ENCODE peak calls at places on chromosomes 6 and 20, in ten cellular contexts. One of them, this sample, is unnamed.

GRCh38 chr6:70221025-70221714 is 81.7 kb downstream of the COL9A1 start:
- DNase-seq in NCI-H748 treated with DMSO at 0.1 percent for 48 hours: peak; percentile 51
- DNase-seq in HCT116: no peak
- DNase-seq in GM13977: peak; percentile 50
- DNase-seq in fibroblast of mammary gland: peak; percentile 26
- DNase-seq in mucosa of gallbladder: no peak
- DNase-seq in stimulated activated CD4-positive, alpha-beta T cell treated with anti-CD3 and anti-CD28 coated beads, TNF-alpha, amount 100 ng/mL, for 1 hour: no peak
- DNase-seq in activated naive CD4-positive, alpha-beta T cell: no peak
- DNase-seq in RWPE1: peak; percentile 39
- DNase-seq in ecto neural progenitor cell: no peak
- DNase-seq in this sample: peak; percentile 50

GRCh38 chr6:169935348-169935718 is 183.9 kb downstream of the ERMARD start:
- DNase-seq in mucosa of gallbladder: no peak
- DNase-seq in stimulated activated CD4-positive, alpha-beta T cell treated with anti-CD3 and anti-CD28 coated beads, TNF-alpha, amount 100 ng/mL, for 1 hour: no peak
- DNase-seq in ecto neural progenitor cell: no peak
- DNase-seq in RWPE1: no peak
- DNase-seq in NCI-H748 treated with DMSO at 0.1 percent for 48 hours: no peak
- DNase-seq in activated naive CD4-positive, alpha-beta T cell: no peak
- DNase-seq in HCT116: no peak
- DNase-seq in GM13977: no peak
- DNase-seq in fibroblast of mammary gland: no peak
- DNase-seq in this sample: peak; percentile 20

GRCh38 chr20:62087227-62087626 is 21.5 kb upstream of the TAF4 start:
- DNase-seq in mucosa of gallbladder: no peak
- DNase-seq in NCI-H748 treated with DMSO at 0.1 percent for 48 hours: no peak
- DNase-seq in GM13977: no peak
- DNase-seq in activated naive CD4-positive, alpha-beta T cell: no peak
- DNase-seq in fibroblast of mammary gland: no peak
- DNase-seq in HCT116: no peak
- DNase-seq in RWPE1: peak; percentile 34
- DNase-seq in stimulated activated CD4-positive, alpha-beta T cell treated with anti-CD3 and anti-CD28 coated beads, TNF-alpha, amount 100 ng/mL, for 1 hour: no peak
- DNase-seq in ecto neural progenitor cell: no peak
- DNase-seq in this sample: no peak

GRCh38 chr20:4563534-4563933 is 158.2 kb upstream of the PRND start:
- DNase-seq in HCT116: no peak
- DNase-seq in mucosa of gallbladder: peak; percentile 17
- DNase-seq in fibroblast of mammary gland: peak; percentile 76
- DNase-seq in RWPE1: peak; percentile 55
- DNase-seq in activated naive CD4-positive, alpha-beta T cell: no peak
- DNase-seq in ecto neural progenitor cell: peak; percentile 53
- DNase-seq in NCI-H748 treated with DMSO at 0.1 percent for 48 hours: no peak
- DNase-seq in stimulated activated CD4-positive, alpha-beta T cell treated with anti-CD3 and anti-CD28 coated beads, TNF-alpha, amount 100 ng/mL, for 1 hour: no peak
- DNase-seq in GM13977: no peak
- DNase-seq in this sample: no peak

GRCh38 chr20:53621482-53622246 is 28.0 kb upstream of the ZNF217 start:
- DNase-seq in ecto neural progenitor cell: no peak
- DNase-seq in RWPE1: peak; percentile 93
- DNase-seq in mucosa of gallbladder: peak; percentile 63
- DNase-seq in stimulated activated CD4-positive, alpha-beta T cell treated with anti-CD3 and anti-CD28 coated beads, TNF-alpha, amount 100 ng/mL, for 1 hour: no peak
- DNase-seq in GM13977: no peak
- DNase-seq in fibroblast of mammary gland: peak; percentile 97
- DNase-seq in NCI-H748 treated with DMSO at 0.1 percent for 48 hours: no peak
- DNase-seq in activated naive CD4-positive, alpha-beta T cell: no peak
- DNase-seq in HCT116: peak; percentile 90
- DNase-seq in this sample: no peak

GRCh38 chr20:32149566-32150170 is 40.2 kb downstream of the TM9SF4 start:
- DNase-seq in stimulated activated CD4-positive, alpha-beta T cell treated with anti-CD3 and anti-CD28 coated beads, TNF-alpha, amount 100 ng/mL, for 1 hour: no peak
- DNase-seq in fibroblast of mammary gland: no peak
- DNase-seq in mucosa of gallbladder: no peak
- DNase-seq in NCI-H748 treated with DMSO at 0.1 percent for 48 hours: no peak
- DNase-seq in GM13977: no peak
- DNase-seq in HCT116: no peak
- DNase-seq in activated naive CD4-positive, alpha-beta T cell: no peak
- DNase-seq in RWPE1: no peak
- DNase-seq in ecto neural progenitor cell: no peak
- DNase-seq in this sample: no peak

GRCh38 chr20:60011512-60012507 is 53.6 kb downstream of the CDH26 start:
- DNase-seq in activated naive CD4-positive, alpha-beta T cell: no peak
- DNase-seq in fibroblast of mammary gland: no peak
- DNase-seq in NCI-H748 treated with DMSO at 0.1 percent for 48 hours: peak; percentile 62
- DNase-seq in GM13977: no peak
- DNase-seq in ecto neural progenitor cell: no peak
- DNase-seq in RWPE1: no peak
- DNase-seq in mucosa of gallbladder: no peak
- DNase-seq in stimulated activated CD4-positive, alpha-beta T cell treated with anti-CD3 and anti-CD28 coated beads, TNF-alpha, amount 100 ng/mL, for 1 hour: no peak
- DNase-seq in HCT116: no peak
- DNase-seq in this sample: no peak

GRCh38 chr6:125821825-125822281 is 31.1 kb downstream of the NCOA7 start:
- DNase-seq in fibroblast of mammary gland: no peak
- DNase-seq in NCI-H748 treated with DMSO at 0.1 percent for 48 hours: no peak
- DNase-seq in mucosa of gallbladder: peak; percentile 79
- DNase-seq in GM13977: no peak
- DNase-seq in stimulated activated CD4-positive, alpha-beta T cell treated with anti-CD3 and anti-CD28 coated beads, TNF-alpha, amount 100 ng/mL, for 1 hour: no peak
- DNase-seq in RWPE1: no peak
- DNase-seq in activated naive CD4-positive, alpha-beta T cell: no peak
- DNase-seq in ecto neural progenitor cell: no peak
- DNase-seq in HCT116: no peak
- DNase-seq in this sample: no peak

GRCh38 chr20:47544240-47544639 is 42.6 kb downstream of the NCOA3 start:
- DNase-seq in RWPE1: no peak
- DNase-seq in mucosa of gallbladder: no peak
- DNase-seq in stimulated activated CD4-positive, alpha-beta T cell treated with anti-CD3 and anti-CD28 coated beads, TNF-alpha, amount 100 ng/mL, for 1 hour: no peak
- DNase-seq in fibroblast of mammary gland: peak; percentile 63
- DNase-seq in ecto neural progenitor cell: no peak
- DNase-seq in activated naive CD4-positive, alpha-beta T cell: no peak
- DNase-seq in NCI-H748 treated with DMSO at 0.1 percent for 48 hours: no peak
- DNase-seq in HCT116: no peak
- DNase-seq in GM13977: no peak
- DNase-seq in this sample: no peak

GRCh38 chr20:21104466-21104761 is 1.7 kb downstream of the LINC00237 start:
- DNase-seq in activated naive CD4-positive, alpha-beta T cell: no peak
- DNase-seq in HCT116: no peak
- DNase-seq in NCI-H748 treated with DMSO at 0.1 percent for 48 hours: no peak
- DNase-seq in ecto neural progenitor cell: no peak
- DNase-seq in RWPE1: no peak
- DNase-seq in GM13977: no peak
- DNase-seq in fibroblast of mammary gland: no peak
- DNase-seq in stimulated activated CD4-positive, alpha-beta T cell treated with anti-CD3 and anti-CD28 coated beads, TNF-alpha, amount 100 ng/mL, for 1 hour: no peak
- DNase-seq in mucosa of gallbladder: no peak
- DNase-seq in this sample: no peak

GRCh38 chr6:140002406-140003022 is 628.1 kb upstream of the CITED2 start:
- DNase-seq in RWPE1: no peak
- DNase-seq in ecto neural progenitor cell: no peak
- DNase-seq in HCT116: no peak
- DNase-seq in fibroblast of mammary gland: peak; percentile 89
- DNase-seq in NCI-H748 treated with DMSO at 0.1 percent for 48 hours: no peak
- DNase-seq in mucosa of gallbladder: no peak
- DNase-seq in stimulated activated CD4-positive, alpha-beta T cell treated with anti-CD3 and anti-CD28 coated beads, TNF-alpha, amount 100 ng/mL, for 1 hour: no peak
- DNase-seq in activated naive CD4-positive, alpha-beta T cell: no peak
- DNase-seq in GM13977: no peak
- DNase-seq in this sample: no peak

GRCh38 chr6:73580247-73581149 is 59.7 kb upstream of the EEF1A1 start:
- DNase-seq in GM13977: peak; percentile 63
- DNase-seq in ecto neural progenitor cell: peak; percentile 92
- DNase-seq in activated naive CD4-positive, alpha-beta T cell: no peak
- DNase-seq in HCT116: peak; percentile 96
- DNase-seq in RWPE1: peak; percentile 86
- DNase-seq in NCI-H748 treated with DMSO at 0.1 percent for 48 hours: no peak
- DNase-seq in mucosa of gallbladder: peak; percentile 85
- DNase-seq in stimulated activated CD4-positive, alpha-beta T cell treated with anti-CD3 and anti-CD28 coated beads, TNF-alpha, amount 100 ng/mL, for 1 hour: peak; percentile 59
- DNase-seq in fibroblast of mammary gland: peak; percentile 97
- DNase-seq in this sample: peak; percentile 70

GRCh38 chr6:133247581-133247980 is 6.4 kb downstream of the EYA4 start:
- DNase-seq in ecto neural progenitor cell: no peak
- DNase-seq in stimulated activated CD4-positive, alpha-beta T cell treated with anti-CD3 and anti-CD28 coated beads, TNF-alpha, amount 100 ng/mL, for 1 hour: no peak
- DNase-seq in HCT116: no peak
- DNase-seq in fibroblast of mammary gland: no peak
- DNase-seq in activated naive CD4-positive, alpha-beta T cell: no peak
- DNase-seq in GM13977: no peak
- DNase-seq in RWPE1: no peak
- DNase-seq in mucosa of gallbladder: no peak
- DNase-seq in NCI-H748 treated with DMSO at 0.1 percent for 48 hours: no peak
- DNase-seq in this sample: no peak

GRCh38 chr6:7171733-7172132 is 64.0 kb downstream of the RREB1 start:
- DNase-seq in ecto neural progenitor cell: no peak
- DNase-seq in RWPE1: no peak
- DNase-seq in fibroblast of mammary gland: no peak
- DNase-seq in GM13977: no peak
- DNase-seq in NCI-H748 treated with DMSO at 0.1 percent for 48 hours: no peak
- DNase-seq in stimulated activated CD4-positive, alpha-beta T cell treated with anti-CD3 and anti-CD28 coated beads, TNF-alpha, amount 100 ng/mL, for 1 hour: no peak
- DNase-seq in mucosa of gallbladder: no peak
- DNase-seq in activated naive CD4-positive, alpha-beta T cell: no peak
- DNase-seq in HCT116: no peak
- DNase-seq in this sample: no peak

GRCh38 chr6:24033284-24033683 is 92.7 kb upstream of the NRSN1 start:
- DNase-seq in ecto neural progenitor cell: no peak
- DNase-seq in RWPE1: no peak
- DNase-seq in NCI-H748 treated with DMSO at 0.1 percent for 48 hours: no peak
- DNase-seq in GM13977: no peak
- DNase-seq in mucosa of gallbladder: no peak
- DNase-seq in HCT116: no peak
- DNase-seq in fibroblast of mammary gland: no peak
- DNase-seq in activated naive CD4-positive, alpha-beta T cell: no peak
- DNase-seq in stimulated activated CD4-positive, alpha-beta T cell treated with anti-CD3 and anti-CD28 coated beads, TNF-alpha, amount 100 ng/mL, for 1 hour: no peak
- DNase-seq in this sample: no peak

GRCh38 chr20:51529027-51529749 is 13.3 kb downstream of the NFATC2 start:
- DNase-seq in RWPE1: no peak
- DNase-seq in GM13977: no peak
- DNase-seq in HCT116: no peak
- DNase-seq in mucosa of gallbladder: no peak
- DNase-seq in ecto neural progenitor cell: no peak
- DNase-seq in activated naive CD4-positive, alpha-beta T cell: no peak
- DNase-seq in NCI-H748 treated with DMSO at 0.1 percent for 48 hours: no peak
- DNase-seq in stimulated activated CD4-positive, alpha-beta T cell treated with anti-CD3 and anti-CD28 coated beads, TNF-alpha, amount 100 ng/mL, for 1 hour: peak; percentile 35
- DNase-seq in fibroblast of mammary gland: peak; percentile 14
- DNase-seq in this sample: peak; percentile 23

GRCh38 chr20:49676581-49677291 is 36.9 kb downstream of the B4GALT5 start:
- DNase-seq in stimulated activated CD4-positive, alpha-beta T cell treated with anti-CD3 and anti-CD28 coated beads, TNF-alpha, amount 100 ng/mL, for 1 hour: no peak
- DNase-seq in NCI-H748 treated with DMSO at 0.1 percent for 48 hours: peak; percentile 3
- DNase-seq in mucosa of gallbladder: peak; percentile 38
- DNase-seq in GM13977: peak; percentile 44
- DNase-seq in ecto neural progenitor cell: no peak
- DNase-seq in activated naive CD4-positive, alpha-beta T cell: no peak
- DNase-seq in fibroblast of mammary gland: peak; percentile 75
- DNase-seq in HCT116: no peak
- DNase-seq in RWPE1: peak; percentile 94
- DNase-seq in this sample: no peak

GRCh38 chr20:35490736-35491181 is 35.4 kb downstream of the CEP250 start:
- DNase-seq in NCI-H748 treated with DMSO at 0.1 percent for 48 hours: no peak
- DNase-seq in HCT116: no peak
- DNase-seq in activated naive CD4-positive, alpha-beta T cell: peak; percentile 37
- DNase-seq in mucosa of gallbladder: peak; percentile 18
- DNase-seq in RWPE1: no peak
- DNase-seq in stimulated activated CD4-positive, alpha-beta T cell treated with anti-CD3 and anti-CD28 coated beads, TNF-alpha, amount 100 ng/mL, for 1 hour: peak; percentile 18
- DNase-seq in fibroblast of mammary gland: no peak
- DNase-seq in GM13977: peak; percentile 84
- DNase-seq in ecto neural progenitor cell: no peak
- DNase-seq in this sample: peak; percentile 82

This sample was measured in GM13976.